ENCODE peak calls at places on chromosomes 4 and X, in six cellular contexts. L, X, W, I, V and D are unnamed samples.

GRCh38 chr4:102620697-102621497 is 119.7 kb downstream of the NFKB1 start:
- DNase-seq in W (peak), L (peak), X (peak), V (peak), I (no peak), D (peak)

GRCh38 chrX:2228466-2228865 is 272.3 kb downstream of the DHRSX start:
- DNase-seq in X (no peak), V (no peak), I (no peak), W (no peak), L (no peak), D (no peak)

GRCh38 chr4:4659871-4660651 is 118.2 kb upstream of the STX18 start:
- DNase-seq in X (no peak), W (peak), V (no peak), L (no peak), I (no peak), D (peak)

GRCh38 chr4:87937523-87937922 is 38.0 kb upstream of the SPP1 start:
- DNase-seq in V (no peak), X (no peak), L (no peak), W (no peak), I (no peak), D (no peak)

GRCh38 chrX:154799554-154800348 is 5.5 kb downstream of the MPP1 start:
- DNase-seq in X (peak), V (no peak), W (no peak), L (peak), I (no peak), D (no peak)

GRCh38 chr4:159107203-159107921 is 4.5 kb downstream of the RAPGEF2 start:
- DNase-seq in I (no peak), V (no peak), W (peak), X (no peak), L (no peak), D (no peak)

GRCh38 chr4:47106561-47106960 is 75.2 kb downstream of the GABRB1 start:
- DNase-seq in L (no peak), X (no peak), V (no peak), W (no peak), I (no peak), D (no peak)

GRCh38 chr4:54941994-54942552 is 183.3 kb downstream of the KDR start:
- DNase-seq in X (peak), I (peak), L (peak), W (no peak), V (no peak), D (no peak)